ENCODE peak calls at places on chromosome 4, in seven cellular contexts. One of them, this sample, is unnamed.

GRCh38 chr4:99652596-99653436 is 4.8 kb downstream of the C4orf54 start:
- DNase-seq in stimulated activated CD8-positive, alpha-beta memory T cell treated with anti-CD3 and anti-CD28 coated beads, Interleukin-4, amount 100 ng/mL, for 24 hours: no peak
- DNase-seq in A549: no peak
- DNase-seq in Daoy: no peak
- DNase-seq in naive thymus-derived CD8-positive, alpha-beta T cell: no peak
- DNase-seq in stimulated activated CD4-positive, alpha-beta T cell treated with anti-CD3 and anti-CD28 coated beads, Interleukin-12 subunit alpha, Interleukin-12 subunit beta, amount 100 ng/mL, for 4 hours: no peak
- DNase-seq in mucosa of descending colon: no peak
- DNase-seq in this sample: no peak

GRCh38 chr4:66639361-66639760 is 905.9 kb downstream of the CENPC start:
- DNase-seq in naive thymus-derived CD8-positive, alpha-beta T cell: no peak
- DNase-seq in mucosa of descending colon: no peak
- DNase-seq in stimulated activated CD8-positive, alpha-beta memory T cell treated with anti-CD3 and anti-CD28 coated beads, Interleukin-4, amount 100 ng/mL, for 24 hours: no peak
- DNase-seq in stimulated activated CD4-positive, alpha-beta T cell treated with anti-CD3 and anti-CD28 coated beads, Interleukin-12 subunit alpha, Interleukin-12 subunit beta, amount 100 ng/mL, for 4 hours: no peak
- DNase-seq in Daoy: no peak
- DNase-seq in A549: no peak
- DNase-seq in this sample: no peak

GRCh38 chr4:102819588-102820365 is 7.6 kb downstream of the UBE2D3 start:
- DNase-seq in A549: no peak
- DNase-seq in stimulated activated CD4-positive, alpha-beta T cell treated with anti-CD3 and anti-CD28 coated beads, Interleukin-12 subunit alpha, Interleukin-12 subunit beta, amount 100 ng/mL, for 4 hours: no peak
- DNase-seq in naive thymus-derived CD8-positive, alpha-beta T cell: peak
- DNase-seq in mucosa of descending colon: peak
- DNase-seq in Daoy: no peak
- DNase-seq in stimulated activated CD8-positive, alpha-beta memory T cell treated with anti-CD3 and anti-CD28 coated beads, Interleukin-4, amount 100 ng/mL, for 24 hours: no peak
- DNase-seq in this sample: no peak

GRCh38 chr4:49036528-49036927 is 50.5 kb downstream of the CWH43 start:
- DNase-seq in mucosa of descending colon: no peak
- DNase-seq in naive thymus-derived CD8-positive, alpha-beta T cell: no peak
- DNase-seq in stimulated activated CD4-positive, alpha-beta T cell treated with anti-CD3 and anti-CD28 coated beads, Interleukin-12 subunit alpha, Interleukin-12 subunit beta, amount 100 ng/mL, for 4 hours: no peak
- DNase-seq in Daoy: no peak
- DNase-seq in stimulated activated CD8-positive, alpha-beta memory T cell treated with anti-CD3 and anti-CD28 coated beads, Interleukin-4, amount 100 ng/mL, for 24 hours: no peak
- DNase-seq in A549: no peak
- DNase-seq in this sample: no peak

GRCh38 chr4:26076000-26076587 is 162.1 kb downstream of the SMIM20 start:
- DNase-seq in naive thymus-derived CD8-positive, alpha-beta T cell: no peak
- DNase-seq in stimulated activated CD8-positive, alpha-beta memory T cell treated with anti-CD3 and anti-CD28 coated beads, Interleukin-4, amount 100 ng/mL, for 24 hours: no peak
- DNase-seq in Daoy: no peak
- DNase-seq in stimulated activated CD4-positive, alpha-beta T cell treated with anti-CD3 and anti-CD28 coated beads, Interleukin-12 subunit alpha, Interleukin-12 subunit beta, amount 100 ng/mL, for 4 hours: no peak
- DNase-seq in A549: no peak
- DNase-seq in mucosa of descending colon: no peak
- DNase-seq in this sample: no peak

GRCh38 chr4:89482248-89482647 is 174.6 kb upstream of the GPRIN3 start:
- DNase-seq in Daoy: peak
- DNase-seq in A549: peak
- DNase-seq in mucosa of descending colon: peak
- DNase-seq in stimulated activated CD8-positive, alpha-beta memory T cell treated with anti-CD3 and anti-CD28 coated beads, Interleukin-4, amount 100 ng/mL, for 24 hours: no peak
- DNase-seq in stimulated activated CD4-positive, alpha-beta T cell treated with anti-CD3 and anti-CD28 coated beads, Interleukin-12 subunit alpha, Interleukin-12 subunit beta, amount 100 ng/mL, for 4 hours: no peak
- DNase-seq in naive thymus-derived CD8-positive, alpha-beta T cell: no peak
- DNase-seq in this sample: peak

GRCh38 chr4:87932718-87933136 is 42.8 kb upstream of the SPP1 start:
- DNase-seq in stimulated activated CD8-positive, alpha-beta memory T cell treated with anti-CD3 and anti-CD28 coated beads, Interleukin-4, amount 100 ng/mL, for 24 hours: no peak
- DNase-seq in stimulated activated CD4-positive, alpha-beta T cell treated with anti-CD3 and anti-CD28 coated beads, Interleukin-12 subunit alpha, Interleukin-12 subunit beta, amount 100 ng/mL, for 4 hours: no peak
- DNase-seq in naive thymus-derived CD8-positive, alpha-beta T cell: no peak
- DNase-seq in Daoy: no peak
- DNase-seq in A549: no peak
- DNase-seq in mucosa of descending colon: no peak
- DNase-seq in this sample: no peak

GRCh38 chr4:13705521-13706035 is 78.1 kb upstream of the BOD1L1 start:
- DNase-seq in naive thymus-derived CD8-positive, alpha-beta T cell: no peak
- DNase-seq in Daoy: peak
- DNase-seq in A549: no peak
- DNase-seq in stimulated activated CD8-positive, alpha-beta memory T cell treated with anti-CD3 and anti-CD28 coated beads, Interleukin-4, amount 100 ng/mL, for 24 hours: no peak
- DNase-seq in mucosa of descending colon: peak
- DNase-seq in stimulated activated CD4-positive, alpha-beta T cell treated with anti-CD3 and anti-CD28 coated beads, Interleukin-12 subunit alpha, Interleukin-12 subunit beta, amount 100 ng/mL, for 4 hours: no peak
- DNase-seq in this sample: peak

GRCh38 chr4:6987566-6987920 is 55.6 kb upstream of the TADA2B start:
- DNase-seq in stimulated activated CD4-positive, alpha-beta T cell treated with anti-CD3 and anti-CD28 coated beads, Interleukin-12 subunit alpha, Interleukin-12 subunit beta, amount 100 ng/mL, for 4 hours: no peak
- DNase-seq in A549: no peak
- DNase-seq in mucosa of descending colon: no peak
- DNase-seq in naive thymus-derived CD8-positive, alpha-beta T cell: no peak
- DNase-seq in stimulated activated CD8-positive, alpha-beta memory T cell treated with anti-CD3 and anti-CD28 coated beads, Interleukin-4, amount 100 ng/mL, for 24 hours: no peak
- DNase-seq in Daoy: no peak
- DNase-seq in this sample: no peak

GRCh38 chr4:109254845-109255244 is 47.6 kb downstream of the COL25A1 start:
- DNase-seq in Daoy: no peak
- DNase-seq in mucosa of descending colon: no peak
- DNase-seq in stimulated activated CD4-positive, alpha-beta T cell treated with anti-CD3 and anti-CD28 coated beads, Interleukin-12 subunit alpha, Interleukin-12 subunit beta, amount 100 ng/mL, for 4 hours: no peak
- DNase-seq in naive thymus-derived CD8-positive, alpha-beta T cell: no peak
- DNase-seq in A549: no peak
- DNase-seq in stimulated activated CD8-positive, alpha-beta memory T cell treated with anti-CD3 and anti-CD28 coated beads, Interleukin-4, amount 100 ng/mL, for 24 hours: no peak
- DNase-seq in this sample: no peak

GRCh38 chr4:143251781-143252180 is 67.1 kb downstream of the USP38 start:
- DNase-seq in stimulated activated CD4-positive, alpha-beta T cell treated with anti-CD3 and anti-CD28 coated beads, Interleukin-12 subunit alpha, Interleukin-12 subunit beta, amount 100 ng/mL, for 4 hours: no peak
- DNase-seq in Daoy: no peak
- DNase-seq in mucosa of descending colon: no peak
- DNase-seq in A549: no peak
- DNase-seq in naive thymus-derived CD8-positive, alpha-beta T cell: no peak
- DNase-seq in stimulated activated CD8-positive, alpha-beta memory T cell treated with anti-CD3 and anti-CD28 coated beads, Interleukin-4, amount 100 ng/mL, for 24 hours: no peak
- DNase-seq in this sample: no peak

GRCh38 chr4:82773049-82773448 is 25.5 kb downstream of the SCD5 start:
- DNase-seq in mucosa of descending colon: no peak
- DNase-seq in stimulated activated CD4-positive, alpha-beta T cell treated with anti-CD3 and anti-CD28 coated beads, Interleukin-12 subunit alpha, Interleukin-12 subunit beta, amount 100 ng/mL, for 4 hours: no peak
- DNase-seq in naive thymus-derived CD8-positive, alpha-beta T cell: no peak
- DNase-seq in Daoy: no peak
- DNase-seq in A549: no peak
- DNase-seq in stimulated activated CD8-positive, alpha-beta memory T cell treated with anti-CD3 and anti-CD28 coated beads, Interleukin-4, amount 100 ng/mL, for 24 hours: no peak
- DNase-seq in this sample: no peak

GRCh38 chr4:183229397-183229796 is 90.7 kb downstream of the CLDN22 start:
- DNase-seq in stimulated activated CD8-positive, alpha-beta memory T cell treated with anti-CD3 and anti-CD28 coated beads, Interleukin-4, amount 100 ng/mL, for 24 hours: no peak
- DNase-seq in mucosa of descending colon: no peak
- DNase-seq in naive thymus-derived CD8-positive, alpha-beta T cell: no peak
- DNase-seq in stimulated activated CD4-positive, alpha-beta T cell treated with anti-CD3 and anti-CD28 coated beads, Interleukin-12 subunit alpha, Interleukin-12 subunit beta, amount 100 ng/mL, for 4 hours: no peak
- DNase-seq in A549: no peak
- DNase-seq in Daoy: no peak
- DNase-seq in this sample: no peak

GRCh38 chr4:159103406-159104131 is 690 bp downstream of the RAPGEF2 start:
- DNase-seq in stimulated activated CD4-positive, alpha-beta T cell treated with anti-CD3 and anti-CD28 coated beads, Interleukin-12 subunit alpha, Interleukin-12 subunit beta, amount 100 ng/mL, for 4 hours: peak
- DNase-seq in stimulated activated CD8-positive, alpha-beta memory T cell treated with anti-CD3 and anti-CD28 coated beads, Interleukin-4, amount 100 ng/mL, for 24 hours: peak
- DNase-seq in mucosa of descending colon: peak
- DNase-seq in naive thymus-derived CD8-positive, alpha-beta T cell: peak
- DNase-seq in A549: peak
- DNase-seq in Daoy: peak
- DNase-seq in this sample: peak

GRCh38 chr4:126595643-126596042 is 1037.1 kb upstream of the INTU start:
- DNase-seq in Daoy: no peak
- DNase-seq in naive thymus-derived CD8-positive, alpha-beta T cell: no peak
- DNase-seq in stimulated activated CD8-positive, alpha-beta memory T cell treated with anti-CD3 and anti-CD28 coated beads, Interleukin-4, amount 100 ng/mL, for 24 hours: no peak
- DNase-seq in stimulated activated CD4-positive, alpha-beta T cell treated with anti-CD3 and anti-CD28 coated beads, Interleukin-12 subunit alpha, Interleukin-12 subunit beta, amount 100 ng/mL, for 4 hours: no peak
- DNase-seq in A549: no peak
- DNase-seq in mucosa of descending colon: no peak
- DNase-seq in this sample: no peak

GRCh38 chr4:180054291-180054690 is 2188.9 kb upstream of the TENM3 start:
- DNase-seq in naive thymus-derived CD8-positive, alpha-beta T cell: no peak
- DNase-seq in A549: no peak
- DNase-seq in stimulated activated CD8-positive, alpha-beta memory T cell treated with anti-CD3 and anti-CD28 coated beads, Interleukin-4, amount 100 ng/mL, for 24 hours: no peak
- DNase-seq in mucosa of descending colon: no peak
- DNase-seq in Daoy: no peak
- DNase-seq in stimulated activated CD4-positive, alpha-beta T cell treated with anti-CD3 and anti-CD28 coated beads, Interleukin-12 subunit alpha, Interleukin-12 subunit beta, amount 100 ng/mL, for 4 hours: no peak
- DNase-seq in this sample: no peak

GRCh38 chr4:84691170-84691691 is 108.3 kb downstream of the CDS1 start:
- DNase-seq in Daoy: peak
- DNase-seq in mucosa of descending colon: no peak
- DNase-seq in A549: peak
- DNase-seq in naive thymus-derived CD8-positive, alpha-beta T cell: no peak
- DNase-seq in stimulated activated CD4-positive, alpha-beta T cell treated with anti-CD3 and anti-CD28 coated beads, Interleukin-12 subunit alpha, Interleukin-12 subunit beta, amount 100 ng/mL, for 4 hours: no peak
- DNase-seq in stimulated activated CD8-positive, alpha-beta memory T cell treated with anti-CD3 and anti-CD28 coated beads, Interleukin-4, amount 100 ng/mL, for 24 hours: no peak
- DNase-seq in this sample: no peak

GRCh38 chr4:7679431-7679830 is 244.7 kb upstream of the PSAPL1 start:
- DNase-seq in stimulated activated CD4-positive, alpha-beta T cell treated with anti-CD3 and anti-CD28 coated beads, Interleukin-12 subunit alpha, Interleukin-12 subunit beta, amount 100 ng/mL, for 4 hours: no peak
- DNase-seq in stimulated activated CD8-positive, alpha-beta memory T cell treated with anti-CD3 and anti-CD28 coated beads, Interleukin-4, amount 100 ng/mL, for 24 hours: no peak
- DNase-seq in A549: no peak
- DNase-seq in Daoy: no peak
- DNase-seq in mucosa of descending colon: no peak
- DNase-seq in naive thymus-derived CD8-positive, alpha-beta T cell: no peak
- DNase-seq in this sample: no peak

GRCh38 chr4:3710451-3711182 is 55.6 kb upstream of the ADRA2C start:
- DNase-seq in naive thymus-derived CD8-positive, alpha-beta T cell: no peak
- DNase-seq in stimulated activated CD4-positive, alpha-beta T cell treated with anti-CD3 and anti-CD28 coated beads, Interleukin-12 subunit alpha, Interleukin-12 subunit beta, amount 100 ng/mL, for 4 hours: no peak
- DNase-seq in A549: no peak
- DNase-seq in stimulated activated CD8-positive, alpha-beta memory T cell treated with anti-CD3 and anti-CD28 coated beads, Interleukin-4, amount 100 ng/mL, for 24 hours: no peak
- DNase-seq in Daoy: no peak
- DNase-seq in mucosa of descending colon: no peak
- DNase-seq in this sample: no peak

GRCh38 chr4:161762796-161763195 is 401.0 kb downstream of the FSTL5 start:
- DNase-seq in A549: peak
- DNase-seq in naive thymus-derived CD8-positive, alpha-beta T cell: no peak
- DNase-seq in stimulated activated CD8-positive, alpha-beta memory T cell treated with anti-CD3 and anti-CD28 coated beads, Interleukin-4, amount 100 ng/mL, for 24 hours: no peak
- DNase-seq in stimulated activated CD4-positive, alpha-beta T cell treated with anti-CD3 and anti-CD28 coated beads, Interleukin-12 subunit alpha, Interleukin-12 subunit beta, amount 100 ng/mL, for 4 hours: no peak
- DNase-seq in Daoy: no peak
- DNase-seq in mucosa of descending colon: no peak
- DNase-seq in this sample: peak

GRCh38 chr4:77434299-77435092 is 171.1 kb upstream of the CXCL13 start:
- DNase-seq in naive thymus-derived CD8-positive, alpha-beta T cell: no peak
- DNase-seq in A549: no peak
- DNase-seq in mucosa of descending colon: peak
- DNase-seq in stimulated activated CD4-positive, alpha-beta T cell treated with anti-CD3 and anti-CD28 coated beads, Interleukin-12 subunit alpha, Interleukin-12 subunit beta, amount 100 ng/mL, for 4 hours: no peak
- DNase-seq in stimulated activated CD8-positive, alpha-beta memory T cell treated with anti-CD3 and anti-CD28 coated beads, Interleukin-4, amount 100 ng/mL, for 24 hours: no peak
- DNase-seq in Daoy: no peak
- DNase-seq in this sample: no peak

GRCh38 chr4:105149771-105150170 is 3.1 kb downstream of the TET2 start:
- DNase-seq in mucosa of descending colon: no peak
- DNase-seq in naive thymus-derived CD8-positive, alpha-beta T cell: no peak
- DNase-seq in A549: no peak
- DNase-seq in stimulated activated CD8-positive, alpha-beta memory T cell treated with anti-CD3 and anti-CD28 coated beads, Interleukin-4, amount 100 ng/mL, for 24 hours: no peak
- DNase-seq in stimulated activated CD4-positive, alpha-beta T cell treated with anti-CD3 and anti-CD28 coated beads, Interleukin-12 subunit alpha, Interleukin-12 subunit beta, amount 100 ng/mL, for 4 hours: no peak
- DNase-seq in Daoy: no peak
- DNase-seq in this sample: no peak

GRCh38 chr4:152224223-152224622 is 311.7 kb downstream of the FBXW7 start:
- DNase-seq in naive thymus-derived CD8-positive, alpha-beta T cell: no peak
- DNase-seq in Daoy: no peak
- DNase-seq in stimulated activated CD8-positive, alpha-beta memory T cell treated with anti-CD3 and anti-CD28 coated beads, Interleukin-4, amount 100 ng/mL, for 24 hours: no peak
- DNase-seq in A549: no peak
- DNase-seq in mucosa of descending colon: no peak
- DNase-seq in stimulated activated CD4-positive, alpha-beta T cell treated with anti-CD3 and anti-CD28 coated beads, Interleukin-12 subunit alpha, Interleukin-12 subunit beta, amount 100 ng/mL, for 4 hours: no peak
- DNase-seq in this sample: no peak

GRCh38 chr4:36208884-36209473 is 35.3 kb downstream of the ARAP2 start:
- DNase-seq in Daoy: no peak
- DNase-seq in stimulated activated CD8-positive, alpha-beta memory T cell treated with anti-CD3 and anti-CD28 coated beads, Interleukin-4, amount 100 ng/mL, for 24 hours: no peak
- DNase-seq in stimulated activated CD4-positive, alpha-beta T cell treated with anti-CD3 and anti-CD28 coated beads, Interleukin-12 subunit alpha, Interleukin-12 subunit beta, amount 100 ng/mL, for 4 hours: no peak
- DNase-seq in mucosa of descending colon: peak
- DNase-seq in A549: no peak
- DNase-seq in naive thymus-derived CD8-positive, alpha-beta T cell: peak
- DNase-seq in this sample: no peak

GRCh38 chr4:13642163-13642562 is 14.6 kb upstream of the BOD1L1 start:
- DNase-seq in Daoy: no peak
- DNase-seq in mucosa of descending colon: no peak
- DNase-seq in stimulated activated CD4-positive, alpha-beta T cell treated with anti-CD3 and anti-CD28 coated beads, Interleukin-12 subunit alpha, Interleukin-12 subunit beta, amount 100 ng/mL, for 4 hours: no peak
- DNase-seq in stimulated activated CD8-positive, alpha-beta memory T cell treated with anti-CD3 and anti-CD28 coated beads, Interleukin-4, amount 100 ng/mL, for 24 hours: no peak
- DNase-seq in A549: no peak
- DNase-seq in naive thymus-derived CD8-positive, alpha-beta T cell: no peak
- DNase-seq in this sample: no peak

GRCh38 chr4:3257125-3257690 is 8.2 kb downstream of the MSANTD1 start:
- DNase-seq in stimulated activated CD4-positive, alpha-beta T cell treated with anti-CD3 and anti-CD28 coated beads, Interleukin-12 subunit alpha, Interleukin-12 subunit beta, amount 100 ng/mL, for 4 hours: no peak
- DNase-seq in mucosa of descending colon: peak
- DNase-seq in A549: no peak
- DNase-seq in naive thymus-derived CD8-positive, alpha-beta T cell: no peak
- DNase-seq in stimulated activated CD8-positive, alpha-beta memory T cell treated with anti-CD3 and anti-CD28 coated beads, Interleukin-4, amount 100 ng/mL, for 24 hours: no peak
- DNase-seq in Daoy: no peak
- DNase-seq in this sample: no peak

GRCh38 chr4:123662827-123663226 is 266.2 kb downstream of the SPRY1 start:
- DNase-seq in stimulated activated CD4-positive, alpha-beta T cell treated with anti-CD3 and anti-CD28 coated beads, Interleukin-12 subunit alpha, Interleukin-12 subunit beta, amount 100 ng/mL, for 4 hours: no peak
- DNase-seq in mucosa of descending colon: no peak
- DNase-seq in stimulated activated CD8-positive, alpha-beta memory T cell treated with anti-CD3 and anti-CD28 coated beads, Interleukin-4, amount 100 ng/mL, for 24 hours: no peak
- DNase-seq in naive thymus-derived CD8-positive, alpha-beta T cell: no peak
- DNase-seq in A549: no peak
- DNase-seq in Daoy: no peak
- DNase-seq in this sample: no peak

GRCh38 chr4:81628489-81628888 is 156.8 kb upstream of the RASGEF1B start:
- DNase-seq in stimulated activated CD8-positive, alpha-beta memory T cell treated with anti-CD3 and anti-CD28 coated beads, Interleukin-4, amount 100 ng/mL, for 24 hours: no peak
- DNase-seq in stimulated activated CD4-positive, alpha-beta T cell treated with anti-CD3 and anti-CD28 coated beads, Interleukin-12 subunit alpha, Interleukin-12 subunit beta, amount 100 ng/mL, for 4 hours: no peak
- DNase-seq in A549: no peak
- DNase-seq in naive thymus-derived CD8-positive, alpha-beta T cell: no peak
- DNase-seq in mucosa of descending colon: no peak
- DNase-seq in Daoy: no peak
- DNase-seq in this sample: no peak

GRCh38 chr4:123452585-123452984 is 56.0 kb downstream of the SPRY1 start:
- DNase-seq in stimulated activated CD8-positive, alpha-beta memory T cell treated with anti-CD3 and anti-CD28 coated beads, Interleukin-4, amount 100 ng/mL, for 24 hours: no peak
- DNase-seq in Daoy: peak
- DNase-seq in naive thymus-derived CD8-positive, alpha-beta T cell: no peak
- DNase-seq in stimulated activated CD4-positive, alpha-beta T cell treated with anti-CD3 and anti-CD28 coated beads, Interleukin-12 subunit alpha, Interleukin-12 subunit beta, amount 100 ng/mL, for 4 hours: no peak
- DNase-seq in A549: peak
- DNase-seq in mucosa of descending colon: peak
- DNase-seq in this sample: peak

GRCh38 chr4:110305455-110305854 is 107.0 kb upstream of the ELOVL6 start:
- DNase-seq in naive thymus-derived CD8-positive, alpha-beta T cell: no peak
- DNase-seq in A549: no peak
- DNase-seq in stimulated activated CD4-positive, alpha-beta T cell treated with anti-CD3 and anti-CD28 coated beads, Interleukin-12 subunit alpha, Interleukin-12 subunit beta, amount 100 ng/mL, for 4 hours: no peak
- DNase-seq in Daoy: no peak
- DNase-seq in mucosa of descending colon: no peak
- DNase-seq in stimulated activated CD8-positive, alpha-beta memory T cell treated with anti-CD3 and anti-CD28 coated beads, Interleukin-4, amount 100 ng/mL, for 24 hours: no peak
- DNase-seq in this sample: no peak

GRCh38 chr4:41256131-41256739 is 493 bp upstream of the UCHL1 start:
- DNase-seq in stimulated activated CD8-positive, alpha-beta memory T cell treated with anti-CD3 and anti-CD28 coated beads, Interleukin-4, amount 100 ng/mL, for 24 hours: no peak
- DNase-seq in naive thymus-derived CD8-positive, alpha-beta T cell: no peak
- DNase-seq in stimulated activated CD4-positive, alpha-beta T cell treated with anti-CD3 and anti-CD28 coated beads, Interleukin-12 subunit alpha, Interleukin-12 subunit beta, amount 100 ng/mL, for 4 hours: no peak
- DNase-seq in A549: peak
- DNase-seq in mucosa of descending colon: no peak
- DNase-seq in Daoy: peak
- DNase-seq in this sample: no peak

GRCh38 chr4:113760094-113760851 is 1.3 kb downstream of the CAMK2D start:
- DNase-seq in naive thymus-derived CD8-positive, alpha-beta T cell: peak
- DNase-seq in Daoy: peak
- DNase-seq in stimulated activated CD8-positive, alpha-beta memory T cell treated with anti-CD3 and anti-CD28 coated beads, Interleukin-4, amount 100 ng/mL, for 24 hours: no peak
- DNase-seq in mucosa of descending colon: peak
- DNase-seq in A549: peak
- DNase-seq in stimulated activated CD4-positive, alpha-beta T cell treated with anti-CD3 and anti-CD28 coated beads, Interleukin-12 subunit alpha, Interleukin-12 subunit beta, amount 100 ng/mL, for 4 hours: peak
- DNase-seq in this sample: peak

GRCh38 chr4:8289956-8290700 is 20.6 kb downstream of the HTRA3 start:
- DNase-seq in Daoy: no peak
- DNase-seq in stimulated activated CD4-positive, alpha-beta T cell treated with anti-CD3 and anti-CD28 coated beads, Interleukin-12 subunit alpha, Interleukin-12 subunit beta, amount 100 ng/mL, for 4 hours: no peak
- DNase-seq in naive thymus-derived CD8-positive, alpha-beta T cell: no peak
- DNase-seq in stimulated activated CD8-positive, alpha-beta memory T cell treated with anti-CD3 and anti-CD28 coated beads, Interleukin-4, amount 100 ng/mL, for 24 hours: no peak
- DNase-seq in mucosa of descending colon: no peak
- DNase-seq in A549: no peak
- DNase-seq in this sample: no peak

GRCh38 chr4:40199999-40200880 is 3.4 kb downstream of the RHOH start:
- DNase-seq in naive thymus-derived CD8-positive, alpha-beta T cell: peak
- DNase-seq in mucosa of descending colon: peak
- DNase-seq in Daoy: peak
- DNase-seq in stimulated activated CD8-positive, alpha-beta memory T cell treated with anti-CD3 and anti-CD28 coated beads, Interleukin-4, amount 100 ng/mL, for 24 hours: peak
- DNase-seq in A549: no peak
- DNase-seq in stimulated activated CD4-positive, alpha-beta T cell treated with anti-CD3 and anti-CD28 coated beads, Interleukin-12 subunit alpha, Interleukin-12 subunit beta, amount 100 ng/mL, for 4 hours: no peak
- DNase-seq in this sample: no peak

GRCh38 chr4:174739576-174739975 is 89.5 kb downstream of the GLRA3 start:
- DNase-seq in mucosa of descending colon: no peak
- DNase-seq in Daoy: peak
- DNase-seq in A549: no peak
- DNase-seq in stimulated activated CD8-positive, alpha-beta memory T cell treated with anti-CD3 and anti-CD28 coated beads, Interleukin-4, amount 100 ng/mL, for 24 hours: no peak
- DNase-seq in naive thymus-derived CD8-positive, alpha-beta T cell: no peak
- DNase-seq in stimulated activated CD4-positive, alpha-beta T cell treated with anti-CD3 and anti-CD28 coated beads, Interleukin-12 subunit alpha, Interleukin-12 subunit beta, amount 100 ng/mL, for 4 hours: no peak
- DNase-seq in this sample: no peak

GRCh38 chr4:39574946-39575345 is 47.7 kb upstream of the UGDH start:
- DNase-seq in mucosa of descending colon: no peak
- DNase-seq in stimulated activated CD4-positive, alpha-beta T cell treated with anti-CD3 and anti-CD28 coated beads, Interleukin-12 subunit alpha, Interleukin-12 subunit beta, amount 100 ng/mL, for 4 hours: no peak
- DNase-seq in A549: no peak
- DNase-seq in naive thymus-derived CD8-positive, alpha-beta T cell: no peak
- DNase-seq in Daoy: no peak
- DNase-seq in stimulated activated CD8-positive, alpha-beta memory T cell treated with anti-CD3 and anti-CD28 coated beads, Interleukin-4, amount 100 ng/mL, for 24 hours: no peak
- DNase-seq in this sample: no peak